ENCODE peak calls at places on chromosomes 5 and 9, in four cellular contexts. N is skeletal muscle cell; F is CD8-positive, alpha-beta T cell; A is right atrium auricular region. S is an unnamed sample.

GRCh38 chr5:72452515-72453259 is 54.5 kb downstream of the ZNF366 start:
- DNase-seq in F (no peak), A (peak; percentile 92), N (peak; percentile 78), S (peak; percentile 100)

GRCh38 chr9:8569832-8570231 is 770.3 kb upstream of the DMAC1 start:
- DNase-seq in N (no peak), F (no peak), A (no peak), S (no peak)

GRCh38 chr5:162128117-162128516 is 60.5 kb downstream of the GABRG2 start:
- DNase-seq in N (no peak), A (no peak), F (no peak), S (no peak)

GRCh38 chr9:36980148-36980974 is 53.7 kb downstream of the PAX5 start:
- DNase-seq in N (no peak), F (no peak), A (no peak), S (no peak)

GRCh38 chr5:116370886-116371285 is 203.7 kb downstream of the SEMA6A start:
- DNase-seq in F (no peak), N (peak; percentile 32), A (no peak), S (peak; percentile 65)

GRCh38 chr5:66413931-66414330 is 182.3 kb upstream of the MAST4 start:
- DNase-seq in N (no peak), A (no peak), F (no peak), S (no peak)

GRCh38 chr5:138611295-138612220 is 36.4 kb upstream of the HSPA9 start:
- DNase-seq in N (no peak), F (no peak), A (no peak), S (peak; percentile 19)

GRCh38 chr5:68565427-68565826 is 349.9 kb downstream of the PIK3R1 start:
- DNase-seq in F (no peak), N (no peak), A (no peak), S (no peak)

GRCh38 chr5:14142856-14143508 is at the start of gene TRIO:
- DNase-seq in F (peak; percentile 82), N (peak; percentile 61), A (peak; percentile 91), S (peak; percentile 93)

GRCh38 chr9:112921549-112921948 is 30.9 kb upstream of the SLC46A2 start:
- DNase-seq in F (no peak), N (peak; percentile 24), A (no peak), S (peak; percentile 72)

GRCh38 chr5:138677782-138678181 is 75.4 kb upstream of the CTNNA1 start:
- DNase-seq in F (no peak), N (no peak), A (no peak), S (no peak)

GRCh38 chr5:90546216-90546837 is 12.3 kb upstream of the ADGRV1 start:
- DNase-seq in N (no peak), A (no peak), F (no peak), S (no peak)

GRCh38 chr5:8517461-8517860 is 648.5 kb downstream of the MTRR start:
- DNase-seq in A (no peak), F (no peak), N (peak; percentile 9), S (no peak)

GRCh38 chr9:120873512-120873911 is 3.5 kb downstream of the PHF19 start:
- DNase-seq in A (no peak), N (no peak), F (no peak), S (no peak)

GRCh38 chr9:10512144-10512543 is 100.7 kb downstream of the PTPRD start:
- DNase-seq in F (no peak), N (no peak), A (no peak), S (no peak)

GRCh38 chr5:89437450-89438435 is 554.8 kb upstream of the MEF2C start:
- DNase-seq in A (no peak), N (peak; percentile 64), F (no peak), S (peak; percentile 10)

GRCh38 chr5:168301593-168302388 is 10.3 kb downstream of the WWC1 start:
- DNase-seq in F (no peak), N (no peak), A (no peak), S (no peak)

GRCh38 chr5:38420691-38421395 is 135.6 kb downstream of the LIFR start:
- DNase-seq in F (peak; percentile 11), A (no peak), N (peak; percentile 56), S (peak; percentile 88)

GRCh38 chr5:120517607-120518252 is 53.6 kb downstream of the PRR16 start:
- DNase-seq in A (no peak), F (no peak), N (no peak), S (no peak)

GRCh38 chr5:15116996-15117395 is 245.4 kb upstream of the ANKH start:
- DNase-seq in F (no peak), A (no peak), N (no peak), S (no peak)

GRCh38 chr5:143182901-143183820 is 220.3 kb downstream of the NR3C1 start:
- DNase-seq in N (peak; percentile 78), A (no peak), F (no peak), S (peak; percentile 84)

GRCh38 chr5:116442095-116442534 is 132.5 kb downstream of the SEMA6A start:
- DNase-seq in N (no peak), F (no peak), A (no peak), S (peak; percentile 55)

GRCh38 chr9:73039253-73039915 is 86.5 kb upstream of the ALDH1A1 start:
- DNase-seq in F (no peak), N (peak; percentile 71), A (no peak), S (peak; percentile 88)

GRCh38 chr5:74342948-74343682 is 297.4 kb downstream of the ENC1 start:
- DNase-seq in A (no peak), N (peak; percentile 40), F (no peak), S (no peak)

GRCh38 chr9:137241490-137242328 is 622 bp downstream of the TUBB4B start:
- DNase-seq in A (peak; percentile 71), F (peak; percentile 79), N (no peak), S (peak; percentile 44)

GRCh38 chr9:134620751-134621557 is 20.6 kb upstream of the COL5A1 start:
- DNase-seq in A (peak; percentile 16), N (no peak), F (no peak), S (no peak)

GRCh38 chr5:38670878-38671277 is 114.4 kb upstream of the LIFR start:
- DNase-seq in N (peak; percentile 95), A (no peak), F (no peak), S (peak; percentile 70)

GRCh38 chr5:103327893-103328292 is 69.3 kb downstream of the MACIR start:
- DNase-seq in N (no peak), F (no peak), A (no peak), S (no peak)

GRCh38 chr9:77735515-77735914 is 87.4 kb upstream of the GNA14 start:
- DNase-seq in F (no peak), N (peak; percentile 22), A (no peak), S (peak; percentile 69)

GRCh38 chr5:119678351-119679028 is 49.1 kb downstream of the FAM170A start:
- DNase-seq in A (no peak), F (no peak), N (no peak), S (no peak)

GRCh38 chr9:128340691-128341434 is 536 bp downstream of the SLC27A4 start:
- DNase-seq in N (no peak), A (no peak), F (no peak), S (no peak)

GRCh38 chr5:172509405-172509781 is 55.1 kb upstream of the SH3PXD2B start:
- DNase-seq in N (no peak), F (no peak), A (peak; percentile 57), S (no peak)

GRCh38 chr9:107971241-107971640 is 481.7 kb upstream of the KLF4 start:
- DNase-seq in A (no peak), N (no peak), F (no peak), S (no peak)

GRCh38 chr9:134595014-134595413 is 46.6 kb upstream of the COL5A1 start:
- DNase-seq in A (peak; percentile 43), N (no peak), F (no peak), S (no peak)

DNA sequence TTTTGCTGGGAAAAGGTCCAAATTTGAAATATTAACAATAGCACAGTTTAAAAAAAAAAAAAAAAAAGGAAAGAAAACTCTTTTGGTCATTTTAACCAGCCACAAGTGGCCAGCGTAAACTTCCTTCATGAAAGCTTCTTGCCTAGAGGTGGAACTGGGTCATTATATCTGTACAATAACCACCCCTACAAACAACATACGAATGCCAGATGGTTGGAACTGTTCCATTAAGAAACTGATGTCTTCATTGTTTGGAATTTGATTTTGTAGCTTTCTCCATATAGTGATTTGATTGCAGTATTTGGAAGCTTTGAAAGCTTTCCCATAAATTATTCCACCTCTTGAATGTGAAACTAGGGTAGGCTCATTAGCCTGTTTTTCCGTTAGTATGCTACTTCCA is 18.3 kb upstream of the LPAR1 start:
- DNase-seq in F (no peak), A (no peak), N (peak; percentile 68), S (peak; percentile 56)
- H3K4me3 ChIP-seq in F (no peak overlapping the region), A (no peak overlapping the region), N (no peak overlapping the region), S (no peak overlapping the region)

GRCh38 chr5:6632324-6632930 is 417 bp downstream of the NSUN2 start:
- DNase-seq in A (no peak), N (no peak), F (no peak), S (peak; percentile 44)

GRCh38 chr5:6634788-6635430 is 1.7 kb downstream of the SRD5A1 start:
- DNase-seq in F (no peak), A (no peak), N (no peak), S (peak; percentile 22)

GRCh38 chr5:6632931-6633468 is at the start of the genes NSUN2 and SRD5A1:
- DNase-seq in N (peak; percentile 73), A (peak; percentile 91), F (peak; percentile 93), S (peak; percentile 94)

GRCh38 chr5:6633469-6634326 is 458 bp downstream of the SRD5A1 start:
- DNase-seq in A (peak; percentile 61), F (no peak), N (no peak), S (peak; percentile 19)

DNA sequence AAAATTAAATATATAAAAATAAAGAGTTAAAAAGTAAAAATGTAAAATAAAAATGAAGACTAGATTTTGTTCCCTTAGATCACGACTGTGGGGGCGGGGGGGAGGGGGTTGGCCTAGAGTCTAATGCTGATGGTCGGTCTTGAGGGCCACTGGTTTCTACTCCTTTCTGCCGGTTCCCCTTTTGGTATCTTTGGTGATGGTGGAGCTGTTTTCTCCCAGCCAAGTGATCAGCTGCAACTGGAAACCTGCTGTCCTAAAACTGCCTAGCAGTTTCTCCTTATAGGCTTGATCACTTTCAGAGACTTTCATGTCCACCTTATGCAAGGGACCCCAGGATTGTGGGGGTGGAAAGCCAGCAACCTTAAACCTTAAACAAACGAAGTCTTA is 1.1 kb downstream of the SRD5A1 start:
- DNase-seq in F (no peak), N (no peak), A (no peak), S (no peak)
- H3K4me3 ChIP-seq in F (no peak overlapping the region), N (peak overlapping the region; percentile 82), A (peak overlapping the region; percentile 92), S (peak overlapping the region; percentile 91)

GRCh38 chr9:111634860-111635259 is 3.7 kb downstream of the DNAJC25 start:
- DNase-seq in N (no peak), F (no peak), A (no peak), S (no peak)

GRCh38 chr9:111633389-111633736 is 2.2 kb downstream of the DNAJC25 start:
- DNase-seq in N (no peak), A (no peak), F (no peak), S (no peak)

GRCh38 chr9:111632051-111632450 is 917 bp downstream of the DNAJC25 start:
- DNase-seq in A (no peak), N (no peak), F (no peak), S (peak; percentile 22)

GRCh38 chr9:111631071-111631971 is at the start of gene DNAJC25:
- DNase-seq in A (peak; percentile 98), F (peak; percentile 95), N (peak; percentile 97), S (peak; percentile 99)

GRCh38 chr9:111632695-111633388 is 1.7 kb downstream of the DNAJC25 start:
- DNase-seq in A (no peak), N (no peak), F (no peak), S (no peak)
- H3K4me3 ChIP-seq in A (no peak overlapping the region), N (peak overlapping the region; percentile 97), F (no peak overlapping the region), S (no peak overlapping the region)

DNA sequence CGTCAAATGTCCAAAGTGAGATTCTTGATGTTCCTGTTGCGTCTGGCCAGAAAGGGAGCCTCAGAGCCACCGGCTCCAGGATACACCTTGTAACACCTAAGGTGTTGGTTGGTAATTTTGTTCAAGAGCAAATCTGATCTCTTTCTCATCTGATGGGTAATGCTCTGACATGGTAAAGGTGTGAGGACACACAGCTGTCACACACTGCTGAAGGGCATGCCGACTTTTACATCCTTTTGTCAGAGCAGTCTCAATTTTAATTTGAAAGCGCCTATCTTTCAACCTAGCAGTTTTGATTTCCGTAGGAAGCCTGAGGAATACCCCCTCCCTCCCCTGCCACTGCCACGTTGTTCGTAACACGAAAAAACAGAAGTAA is 57.5 kb downstream of the TSTD2 start:
- DNase-seq in A (no peak), F (no peak), N (no peak), S (no peak)
- H3K4me3 ChIP-seq in A (peak overlapping the region; percentile 11), F (peak overlapping the region; percentile 52), N (no peak overlapping the region), S (no peak overlapping the region)